ENCODE peak calls at places on chromosomes 11 and 22, in nine cellular contexts. E is foreskin fibroblast, H is hepatocyte, Q is lower leg skin, I is fibroblast of lung, V is endothelial cell, J is fibroblast of pulmonary artery, A is neural crest cell, O is B cell. M is an unnamed sample.

GRCh38 chr11:124760205-124760652 is 1.9 kb downstream of the ESAM start:
- DNase-seq in E (no peak), H (no peak), Q (peak), I (no peak), V (peak), J (no peak), A (no peak), O (peak), M (no peak)

GRCh38 chr11:45171550-45171949 is 25.1 kb downstream of the PRDM11 start:
- DNase-seq in E (no peak), H (no peak), Q (peak), I (no peak), V (no peak), J (no peak), A (no peak), O (no peak), M (no peak)

GRCh38 chr11:34150494-34151151 is 45.2 kb downstream of the NAT10 start:
- DNase-seq in E (peak), H (no peak), Q (no peak), I (peak), V (no peak), J (no peak), A (no peak), O (no peak), M (peak)

GRCh38 chr22:39592104-39593060 is 21.8 kb downstream of the CACNA1I start:
- DNase-seq in E (peak), H (peak), Q (no peak), I (peak), V (no peak), J (peak), A (no peak), O (no peak), M (no peak)

GRCh38 chr11:68816917-68817419 is 24.7 kb downstream of the CPT1A start:
- DNase-seq in E (peak), H (no peak), Q (no peak), I (no peak), V (no peak), J (no peak), A (no peak), O (no peak), M (no peak)

GRCh38 chr11:95652002-95652472 is 137.5 kb downstream of the FAM76B start:
- DNase-seq in E (peak), H (no peak), Q (no peak), I (no peak), V (no peak), J (no peak), A (no peak), O (no peak), M (no peak)

GRCh38 chr11:129315781-129316579 is 59.7 kb upstream of the BARX2 start:
- DNase-seq in E (no peak), H (peak), Q (peak), I (no peak), V (no peak), J (no peak), A (no peak), O (no peak), M (no peak)

GRCh38 chr11:122746050-122746478 is 90.5 kb downstream of the UBASH3B start:
- DNase-seq in E (no peak), H (no peak), Q (no peak), I (no peak), V (no peak), J (no peak), A (no peak), O (peak), M (no peak)

GRCh38 chr11:66843776-66844495 is 695 bp downstream of the RCE1 start:
- DNase-seq in E (peak), H (no peak), Q (peak), I (no peak), V (no peak), J (no peak), A (no peak), O (no peak), M (no peak)

GRCh38 chr11:17845431-17845881 is 110.9 kb downstream of the KCNC1 start:
- DNase-seq in E (peak), H (no peak), Q (no peak), I (peak), V (no peak), J (peak), A (no peak), O (no peak), M (no peak)

GRCh38 chr11:132728026-132728425 is 804.3 kb downstream of the OPCML start:
- DNase-seq in E (no peak), H (no peak), Q (no peak), I (no peak), V (no peak), J (no peak), A (no peak), O (no peak), M (no peak)

GRCh38 chr11:112962854-112963367 is 1.7 kb downstream of the NCAM1 start:
- DNase-seq in E (peak), H (peak), Q (no peak), I (peak), V (peak), J (no peak), A (peak), O (no peak), M (peak)

GRCh38 chr22:20781272-20781990 is 7.5 kb downstream of the SERPIND1 start:
- DNase-seq in E (no peak), H (no peak), Q (no peak), I (peak), V (no peak), J (peak), A (no peak), O (no peak), M (no peak)

GRCh38 chr11:8707541-8708270 is 25.1 kb downstream of the RPL27A start:
- DNase-seq in E (no peak), H (no peak), Q (no peak), I (peak), V (no peak), J (no peak), A (no peak), O (no peak), M (no peak)

GRCh38 chr11:58391879-58392278 is 14.8 kb downstream of the OR5B3 start:
- DNase-seq in E (peak), H (no peak), Q (no peak), I (peak), V (no peak), J (no peak), A (no peak), O (no peak), M (no peak)

GRCh38 chr11:14645247-14645912 is 1.8 kb downstream of the PDE3B start:
- DNase-seq in E (peak), H (no peak), Q (no peak), I (peak), V (no peak), J (peak), A (no peak), O (no peak), M (peak)

GRCh38 chr11:2419638-2420501 is 19.3 kb downstream of the TSSC4 start:
- DNase-seq in E (peak), H (peak), Q (peak), I (peak), V (peak), J (peak), A (peak), O (peak), M (peak)

GRCh38 chr11:135033545-135033944 is 621.5 kb upstream of the B3GAT1 start:
- DNase-seq in E (peak), H (peak), Q (no peak), I (peak), V (peak), J (no peak), A (peak), O (no peak), M (peak)

GRCh38 chr11:95228081-95228859 is 2.7 kb downstream of the SESN3 start:
- DNase-seq in E (peak), H (no peak), Q (no peak), I (peak), V (no peak), J (peak), A (no peak), O (no peak), M (no peak)

GRCh38 chr11:124072147-124072546 is 31.0 kb upstream of the OR10G7 start:
- DNase-seq in E (no peak), H (no peak), Q (no peak), I (no peak), V (no peak), J (no peak), A (no peak), O (no peak), M (no peak)

GRCh38 chr11:118406599-118407166 is 5.3 kb downstream of the ATP5MG start:
- DNase-seq in E (peak), H (no peak), Q (no peak), I (peak), V (no peak), J (peak), A (no peak), O (no peak), M (peak)

GRCh38 chr11:33545941-33546340 is 154.7 kb downstream of the C11orf91 start:
- DNase-seq in E (peak), H (no peak), Q (no peak), I (peak), V (no peak), J (peak), A (no peak), O (no peak), M (no peak)

GRCh38 chr11:214083-214482 is 6.6 kb downstream of the RIC8A start:
- DNase-seq in E (no peak), H (no peak), Q (no peak), I (no peak), V (no peak), J (no peak), A (no peak), O (no peak), M (no peak)

GRCh38 chr11:57883630-57884029 is 122.0 kb downstream of the CTNND1 start:
- DNase-seq in E (no peak), H (no peak), Q (no peak), I (no peak), V (no peak), J (no peak), A (no peak), O (no peak), M (no peak)

GRCh38 chr22:39212721-39213376 is 31.9 kb downstream of the PDGFB start:
- DNase-seq in E (peak), H (no peak), Q (peak), I (peak), V (no peak), J (peak), A (no peak), O (no peak), M (no peak)

GRCh38 chr11:114061053-114062049 is 1.8 kb downstream of the ZBTB16 start:
- DNase-seq in E (peak), H (peak), Q (peak), I (no peak), V (peak), J (peak), A (no peak), O (no peak), M (peak)

GRCh38 chr11:131977231-131977630 is 606.8 kb downstream of the NTM start:
- DNase-seq in E (peak), H (no peak), Q (no peak), I (peak), V (no peak), J (peak), A (no peak), O (no peak), M (peak)

GRCh38 chr11:68402355-68403031 is 58.1 kb upstream of the PPP6R3 start:
- DNase-seq in E (no peak), H (no peak), Q (no peak), I (no peak), V (no peak), J (no peak), A (no peak), O (no peak), M (peak)

GRCh38 chr11:2221591-2221990 is 48.8 kb downstream of the ASCL2 start:
- DNase-seq in E (no peak), H (no peak), Q (no peak), I (no peak), V (no peak), J (no peak), A (no peak), O (no peak), M (no peak)

GRCh38 chr22:22882033-22882717 is 5.4 kb upstream of the IGLL5 start:
- DNase-seq in E (no peak), H (no peak), Q (peak), I (no peak), V (no peak), J (no peak), A (no peak), O (no peak), M (no peak)

GRCh38 chr11:104957280-104957679 is 11.1 kb downstream of the CASP4 start:
- DNase-seq in E (no peak), H (no peak), Q (no peak), I (no peak), V (no peak), J (peak), A (no peak), O (no peak), M (no peak)

DNA sequence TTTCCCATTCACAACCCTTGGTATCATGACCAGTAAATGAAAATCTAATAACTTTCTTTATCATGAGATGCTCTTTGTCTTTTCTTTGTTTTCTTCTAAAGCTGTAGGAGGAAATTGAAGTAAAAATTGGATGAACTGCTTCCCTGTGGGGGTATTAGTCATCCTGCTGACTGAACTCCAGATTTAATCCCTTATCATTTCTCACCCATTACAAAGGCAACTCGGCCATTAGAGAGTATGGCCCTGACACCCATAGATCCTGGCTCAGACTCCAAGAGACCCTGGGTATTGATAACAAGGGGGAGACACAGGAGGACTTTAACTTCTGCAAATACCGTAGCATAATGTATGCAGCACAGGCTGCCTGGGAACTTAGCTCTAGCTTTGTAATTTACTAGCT is 37.4 kb upstream of the MTNR1B start:
- DNase-seq in E (no peak), H (no peak), Q (no peak), I (peak), V (no peak), J (no peak), A (no peak), O (no peak), M (peak)
- TF ChIP-seq CTCF in E (no peak), H (no peak), Q (no peak), I (no peak), V (no peak), J (no peak), A (no peak), O (no peak), M (no peak)

DNA sequence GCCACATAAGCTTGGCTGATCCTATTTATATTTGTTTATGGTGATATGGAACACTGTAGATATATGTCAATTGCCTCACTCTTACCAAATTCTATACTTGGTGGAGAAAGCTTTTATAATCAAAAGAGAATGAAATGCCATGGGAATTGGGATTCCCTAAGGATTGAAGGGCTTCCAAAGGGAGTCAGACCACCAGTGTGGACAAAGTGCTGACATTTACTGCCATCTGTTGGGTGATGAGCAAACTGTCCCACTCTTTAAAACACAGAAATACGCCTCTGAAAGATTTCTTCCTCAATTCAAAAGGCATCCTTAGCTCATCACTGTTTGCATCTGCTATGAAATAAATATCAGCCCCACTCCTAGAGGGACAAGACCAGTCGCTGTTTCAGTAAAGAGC is 7.1 kb downstream of the SLC1A2 start:
- DNase-seq in E (peak), H (no peak), Q (no peak), I (peak), V (no peak), J (peak), A (no peak), O (no peak), M (peak)
- TF ChIP-seq CTCF in E (peak), H (peak), Q (no peak), I (peak), V (peak), J (peak), A (peak), O (peak), M (peak)

DNA sequence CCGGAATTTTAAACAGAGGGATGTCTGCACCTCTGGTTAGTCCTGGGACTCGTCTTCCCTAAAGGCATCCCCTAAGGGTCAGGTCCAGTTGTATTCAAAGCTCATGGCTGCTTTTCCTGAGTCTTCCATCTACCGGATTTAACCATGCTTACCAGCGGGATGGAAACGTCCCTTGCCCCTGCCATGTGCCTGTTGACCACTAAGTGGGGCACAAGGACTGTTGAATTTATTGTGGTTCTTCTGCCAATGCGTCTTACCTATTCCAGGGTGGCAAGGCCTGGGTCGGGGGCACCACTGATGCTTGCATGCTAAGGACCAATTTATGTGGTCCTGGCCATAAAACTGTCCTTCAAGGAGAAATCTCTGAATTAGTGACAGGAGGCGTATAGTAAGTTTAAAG is 25.6 kb downstream of the ANKRD42 start:
- DNase-seq in E (no peak), H (peak), Q (no peak), I (no peak), V (peak), J (no peak), A (no peak), O (no peak), M (peak)
- TF ChIP-seq CTCF in E (no peak), H (peak), Q (no peak), I (no peak), V (no peak), J (peak), A (peak), O (no peak), M (peak)

DNA sequence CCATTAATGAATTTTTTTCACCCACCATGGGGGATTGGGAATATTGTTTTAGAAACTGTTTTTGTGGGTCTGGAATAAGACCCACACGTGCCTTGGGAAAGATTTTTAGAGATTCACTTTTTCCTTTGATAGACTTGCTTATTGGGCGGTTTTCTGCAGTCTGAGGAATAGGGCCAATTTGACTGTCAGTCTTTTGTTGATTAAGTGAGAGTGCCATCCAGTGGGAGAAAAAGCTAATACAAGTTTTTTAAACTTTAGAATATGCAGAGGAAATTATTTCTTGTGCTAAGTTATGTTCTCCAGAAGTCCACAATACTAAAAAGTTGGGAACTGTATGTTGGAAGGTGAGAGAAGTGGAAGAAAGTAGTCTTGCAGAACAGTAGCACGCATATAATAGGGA is 56.1 kb downstream of the PRMT3 start:
- DNase-seq in E (peak), H (peak), Q (no peak), I (peak), V (no peak), J (peak), A (no peak), O (no peak), M (peak)
- TF ChIP-seq CTCF in E (peak), H (peak), Q (no peak), I (peak), V (peak), J (peak), A (peak), O (no peak), M (peak)

DNA sequence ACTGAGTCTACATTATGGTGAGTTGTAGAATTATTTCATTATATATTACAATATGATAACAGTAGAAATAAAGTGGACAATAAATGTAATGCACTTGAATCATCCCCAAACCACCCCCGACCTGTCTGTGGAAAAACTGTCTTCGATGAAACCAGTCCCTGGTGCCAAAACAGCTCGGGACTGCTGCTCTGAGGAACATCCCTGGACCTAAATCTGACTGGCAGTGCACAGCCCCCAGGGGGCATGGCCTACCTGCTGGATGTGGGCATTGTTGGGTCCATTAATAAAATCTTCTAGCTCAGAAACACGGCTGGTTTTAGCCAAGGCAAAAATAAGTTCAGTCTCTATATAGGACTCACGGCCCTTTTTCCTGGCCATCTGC is 29.4 kb upstream of the SLC25A1 start:
- DNase-seq in E (no peak), H (no peak), Q (no peak), I (no peak), V (no peak), J (no peak), A (no peak), O (no peak), M (no peak)
- TF ChIP-seq CTCF in E (no peak), H (no peak), Q (no peak), I (no peak), V (no peak), J (no peak), A (no peak), O (no peak), M (no peak)

DNA sequence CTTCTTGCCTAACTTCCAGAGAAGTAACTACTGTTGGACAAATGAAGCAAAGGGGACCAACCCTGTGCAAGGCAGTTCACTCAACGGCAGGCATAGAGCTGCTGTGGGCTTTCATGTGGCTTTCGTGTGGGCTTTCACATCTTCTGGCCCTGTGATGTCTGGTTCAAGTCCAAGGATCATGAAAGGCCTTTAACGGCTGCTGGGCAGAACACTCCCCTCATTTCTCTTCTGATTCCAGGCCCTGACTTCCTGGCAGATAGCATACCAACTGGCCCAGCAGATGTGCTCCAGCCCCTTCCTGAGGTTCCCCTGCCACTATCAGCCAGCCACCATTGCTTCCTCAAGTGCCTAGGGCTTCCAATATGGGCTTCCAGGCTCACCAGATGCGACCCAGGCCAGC is 28.7 kb upstream of the CTR9 start:
- DNase-seq in E (no peak), H (no peak), Q (no peak), I (no peak), V (no peak), J (no peak), A (no peak), O (no peak), M (no peak)
- TF ChIP-seq CTCF in E (no peak), H (no peak), Q (no peak), I (no peak), V (no peak), J (no peak), A (no peak), O (no peak), M (no peak)

GRCh38 chr11:36069576-36070214 is 125.8 kb downstream of the LDLRAD3 start:
- DNase-seq in E (no peak), H (peak), Q (no peak), I (no peak), V (peak), J (no peak), A (no peak), O (no peak), M (no peak)
- TF ChIP-seq CTCF in E (no peak), H (peak), Q (no peak), I (no peak), V (no peak), J (no peak), A (peak), O (no peak), M (peak)

DNA sequence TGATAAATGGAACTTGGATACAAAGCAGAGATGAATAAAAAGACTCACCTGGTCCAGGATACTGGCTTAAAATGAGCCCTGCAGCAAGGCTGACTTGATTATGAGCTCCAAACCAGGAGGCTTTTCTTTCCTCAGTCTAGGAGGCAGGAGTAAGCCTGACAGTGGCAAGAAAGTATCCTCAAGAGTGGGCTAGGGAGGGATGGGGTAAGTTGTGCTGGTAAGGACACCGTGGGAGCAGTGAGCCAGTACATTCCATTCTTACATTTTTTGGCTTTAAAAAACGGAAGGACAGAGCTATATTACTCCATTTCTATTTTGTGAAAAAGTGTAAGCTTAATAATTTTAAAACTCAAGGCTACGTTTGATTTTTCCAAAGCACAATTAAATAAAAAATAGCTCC is 187.1 kb upstream of the DDI1 start:
- DNase-seq in E (no peak), H (no peak), Q (no peak), I (no peak), V (no peak), J (peak), A (no peak), O (no peak), M (no peak)
- TF ChIP-seq CTCF in E (no peak), H (no peak), Q (no peak), I (no peak), V (no peak), J (no peak), A (no peak), O (no peak), M (no peak)

GRCh38 chr11:83971063-83971462 is 684.9 kb upstream of the CCDC90B start:
- DNase-seq in E (no peak), H (no peak), Q (no peak), I (peak), V (no peak), J (peak), A (no peak), O (no peak), M (peak)
- TF ChIP-seq CTCF in E (no peak), H (no peak), Q (no peak), I (no peak), V (no peak), J (no peak), A (no peak), O (no peak), M (no peak)

M was measured in A673.